ENCODE peak calls at places on chromosomes 4 and X, in six cellular contexts. One of them, this sample, is unnamed.

GRCh38 chr4:105894570-105895323 is 524 bp upstream of the NPNT start:
- DNase-seq in tibial nerve: no peak
- DNase-seq in psoas muscle: no peak
- DNase-seq in ovary: peak; percentile 23
- DNase-seq in sigmoid colon: no peak
- DNase-seq in thyroid gland: peak; percentile 86
- DNase-seq in this sample: no peak

GRCh38 chrX:42096262-42096939 is 173.0 kb upstream of the CASK start:
- DNase-seq in tibial nerve: no peak
- DNase-seq in psoas muscle: no peak
- DNase-seq in ovary: peak; percentile 24
- DNase-seq in sigmoid colon: no peak
- DNase-seq in thyroid gland: no peak
- DNase-seq in this sample: no peak

GRCh38 chr4:153143527-153144348 is 60.5 kb upstream of the TRIM2 start:
- DNase-seq in tibial nerve: no peak
- DNase-seq in psoas muscle: no peak
- DNase-seq in ovary: no peak
- DNase-seq in sigmoid colon: no peak
- DNase-seq in thyroid gland: peak; percentile 13
- DNase-seq in this sample: no peak

GRCh38 chrX:6159468-6159867 is 69.2 kb downstream of the NLGN4X start:
- DNase-seq in tibial nerve: no peak
- DNase-seq in psoas muscle: no peak
- DNase-seq in ovary: no peak
- DNase-seq in sigmoid colon: no peak
- DNase-seq in thyroid gland: no peak
- DNase-seq in this sample: no peak

GRCh38 chr4:81314196-81314896 is 99.3 kb upstream of the PRKG2 start:
- DNase-seq in tibial nerve: no peak
- DNase-seq in psoas muscle: no peak
- DNase-seq in ovary: no peak
- DNase-seq in sigmoid colon: no peak
- DNase-seq in thyroid gland: peak; percentile 90
- DNase-seq in this sample: no peak

GRCh38 chrX:40087574-40088298 is 10.0 kb downstream of the BCOR start:
- DNase-seq in tibial nerve: no peak
- DNase-seq in psoas muscle: no peak
- DNase-seq in ovary: no peak
- DNase-seq in sigmoid colon: no peak
- DNase-seq in thyroid gland: no peak
- DNase-seq in this sample: no peak

GRCh38 chrX:106802388-106803275 is at the start of gene TBC1D8B:
- DNase-seq in tibial nerve: peak; percentile 71
- DNase-seq in psoas muscle: peak; percentile 64
- DNase-seq in ovary: peak; percentile 81
- DNase-seq in sigmoid colon: peak; percentile 89
- DNase-seq in thyroid gland: peak; percentile 85
- DNase-seq in this sample: no peak

GRCh38 chrX:46433892-46434291 is 111.3 kb downstream of the ZNF674 start:
- DNase-seq in tibial nerve: no peak
- DNase-seq in psoas muscle: no peak
- DNase-seq in ovary: no peak
- DNase-seq in sigmoid colon: no peak
- DNase-seq in thyroid gland: no peak
- DNase-seq in this sample: no peak

GRCh38 chrX:149453030-149453429 is 52.1 kb downstream of the IDS start:
- DNase-seq in tibial nerve: no peak
- DNase-seq in psoas muscle: no peak
- DNase-seq in ovary: no peak
- DNase-seq in sigmoid colon: no peak
- DNase-seq in thyroid gland: no peak
- DNase-seq in this sample: no peak

GRCh38 chrX:39905475-39905889 is 192.3 kb downstream of the BCOR start:
- DNase-seq in tibial nerve: no peak
- DNase-seq in psoas muscle: no peak
- DNase-seq in ovary: peak; percentile 40
- DNase-seq in sigmoid colon: peak; percentile 80
- DNase-seq in thyroid gland: peak; percentile 64
- DNase-seq in this sample: no peak

GRCh38 chr4:60443068-60443467 is 757.1 kb upstream of the ADGRL3 start:
- DNase-seq in tibial nerve: no peak
- DNase-seq in psoas muscle: no peak
- DNase-seq in ovary: no peak
- DNase-seq in sigmoid colon: no peak
- DNase-seq in thyroid gland: no peak
- DNase-seq in this sample: no peak
- H3K36me3 ChIP-seq in tibial nerve: no peaks in the 10 kb centered on the region
- H3K36me3 ChIP-seq in psoas muscle: no peaks in the 10 kb centered on the region
- H3K36me3 ChIP-seq in ovary: no peaks in the 10 kb centered on the region
- H3K36me3 ChIP-seq in sigmoid colon: no peaks in the 10 kb centered on the region
- H3K36me3 ChIP-seq in thyroid gland: no peaks in the 10 kb centered on the region
- H3K36me3 ChIP-seq in this sample: no peaks in the 10 kb centered on the region

GRCh38 chr4:3041192-3042142 is 32.9 kb downstream of the HTT-AS start:
- DNase-seq in tibial nerve: peak; percentile 33
- DNase-seq in psoas muscle: peak; percentile 86
- DNase-seq in ovary: peak; percentile 50
- DNase-seq in sigmoid colon: peak; percentile 83
- DNase-seq in thyroid gland: peak; percentile 59
- DNase-seq in this sample: peak; percentile 65

GRCh38 chr4:3039706-3040366 is 34.5 kb downstream of the HTT-AS start:
- DNase-seq in tibial nerve: no peak
- DNase-seq in psoas muscle: no peak
- DNase-seq in ovary: no peak
- DNase-seq in sigmoid colon: no peak
- DNase-seq in thyroid gland: no peak
- DNase-seq in this sample: no peak

GRCh38 chr4:3037957-3038451 is 36.3 kb downstream of the HTT-AS start:
- DNase-seq in tibial nerve: no peak
- DNase-seq in psoas muscle: peak; percentile 58
- DNase-seq in ovary: peak; percentile 50
- DNase-seq in sigmoid colon: no peak
- DNase-seq in thyroid gland: no peak
- DNase-seq in this sample: no peak

GRCh38 chr4:3042226-3042625 is 32.1 kb downstream of the HTT-AS start:
- DNase-seq in tibial nerve: no peak
- DNase-seq in psoas muscle: no peak
- DNase-seq in ovary: no peak
- DNase-seq in sigmoid colon: no peak
- DNase-seq in thyroid gland: no peak
- DNase-seq in this sample: no peak

GRCh38 chr4:3040447-3041191 is 33.7 kb downstream of the HTT-AS start:
- DNase-seq in tibial nerve: no peak
- DNase-seq in psoas muscle: no peak
- DNase-seq in ovary: no peak
- DNase-seq in sigmoid colon: no peak
- DNase-seq in thyroid gland: no peak
- DNase-seq in this sample: no peak
- H3K27ac ChIP-seq in tibial nerve: no peak overlapping the region
- H3K27ac ChIP-seq in psoas muscle: peak overlapping the region; percentile 81
- H3K27ac ChIP-seq in ovary: no peak overlapping the region
- H3K27ac ChIP-seq in sigmoid colon: peak overlapping the region; percentile 73
- H3K27ac ChIP-seq in thyroid gland: no peak overlapping the region
- H3K27ac ChIP-seq in this sample: no peak overlapping the region

GRCh38 chrX:154059729-154060245 is 37.7 kb downstream of the MECP2 start:
- DNase-seq in tibial nerve: no peak
- DNase-seq in psoas muscle: no peak
- DNase-seq in ovary: no peak
- DNase-seq in sigmoid colon: peak; percentile 27
- DNase-seq in thyroid gland: no peak
- DNase-seq in this sample: no peak
- H3K4me1 ChIP-seq in tibial nerve: peaks cover 81% of the 10 kb centered on the region
- H3K4me1 ChIP-seq in psoas muscle: peaks cover 28% of the 10 kb centered on the region
- H3K4me1 ChIP-seq in ovary: peaks cover 11% of the 10 kb centered on the region
- H3K4me1 ChIP-seq in sigmoid colon: no peaks in the 10 kb centered on the region
- H3K4me1 ChIP-seq in thyroid gland: peaks cover 30% of the 10 kb centered on the region
- H3K4me1 ChIP-seq in this sample: peaks cover 73% of the 10 kb centered on the region

GRCh38 chr4:145779319-145779801 is 99.4 kb downstream of the C4orf51 start:
- DNase-seq in tibial nerve: no peak
- DNase-seq in psoas muscle: no peak
- DNase-seq in ovary: no peak
- DNase-seq in sigmoid colon: no peak
- DNase-seq in thyroid gland: no peak
- DNase-seq in this sample: no peak
- H3K36me3 ChIP-seq in tibial nerve: peaks cover 14% of the 10 kb centered on the region
- H3K36me3 ChIP-seq in psoas muscle: peaks cover 2% of the 10 kb centered on the region
- H3K36me3 ChIP-seq in ovary: no peaks in the 10 kb centered on the region
- H3K36me3 ChIP-seq in sigmoid colon: no peaks in the 10 kb centered on the region
- H3K36me3 ChIP-seq in thyroid gland: peaks cover 3% of the 10 kb centered on the region
- H3K36me3 ChIP-seq in this sample: no peaks in the 10 kb centered on the region

DNA sequence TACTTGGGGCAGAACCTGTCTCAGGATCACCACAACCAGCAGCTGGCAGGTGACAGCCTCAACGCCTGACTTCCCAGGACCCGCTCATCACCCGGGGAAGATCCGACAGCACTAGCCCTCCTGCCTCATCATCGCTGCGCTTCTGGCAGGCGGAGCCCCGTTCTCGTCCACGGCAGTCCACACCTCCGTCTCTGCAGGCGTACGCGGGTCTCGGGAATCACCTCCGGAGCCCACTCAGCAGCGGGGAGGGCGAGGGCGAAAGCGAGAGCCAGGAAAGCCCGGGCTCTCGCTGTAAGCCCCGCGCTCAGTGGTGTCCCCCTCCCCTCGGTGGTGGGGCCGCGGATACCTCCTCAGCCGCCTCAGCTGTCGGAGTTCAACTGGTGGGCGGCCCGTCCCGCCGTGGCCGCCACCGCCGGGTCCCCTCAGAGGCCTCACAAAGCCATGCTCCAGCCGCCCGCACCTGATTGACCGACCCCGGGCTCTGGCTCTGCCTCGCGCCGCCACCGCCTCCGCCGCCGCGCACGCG is 518 bp upstream of the CNKSR2 start:
- DNase-seq in tibial nerve: no peak
- DNase-seq in psoas muscle: no peak
- DNase-seq in ovary: peak; percentile 26
- DNase-seq in sigmoid colon: no peak
- DNase-seq in thyroid gland: peak; percentile 0
- DNase-seq in this sample: no peak
- H3K27ac ChIP-seq in tibial nerve: peak overlapping the region; percentile 85
- H3K27ac ChIP-seq in psoas muscle: no peak overlapping the region
- H3K27ac ChIP-seq in ovary: no peak overlapping the region
- H3K27ac ChIP-seq in sigmoid colon: peak overlapping the region; percentile 72
- H3K27ac ChIP-seq in thyroid gland: no peak overlapping the region
- H3K27ac ChIP-seq in this sample: no peak overlapping the region

GRCh38 chrX:152902502-152902820 is 4.6 kb downstream of the ZNF185 start:
- DNase-seq in tibial nerve: no peak
- DNase-seq in psoas muscle: no peak
- DNase-seq in ovary: no peak
- DNase-seq in sigmoid colon: no peak
- DNase-seq in thyroid gland: no peak
- DNase-seq in this sample: no peak

GRCh38 chrX:152900937-152901445 is 3.1 kb downstream of the ZNF185 start:
- DNase-seq in tibial nerve: no peak
- DNase-seq in psoas muscle: no peak
- DNase-seq in ovary: no peak
- DNase-seq in sigmoid colon: no peak
- DNase-seq in thyroid gland: no peak
- DNase-seq in this sample: no peak

GRCh38 chrX:152899874-152900719 is 2.2 kb downstream of the ZNF185 start:
- DNase-seq in tibial nerve: no peak
- DNase-seq in psoas muscle: no peak
- DNase-seq in ovary: no peak
- DNase-seq in sigmoid colon: no peak
- DNase-seq in thyroid gland: peak; percentile 79
- DNase-seq in this sample: no peak

GRCh38 chrX:152903589-152903988 is 5.7 kb downstream of the ZNF185 start:
- DNase-seq in tibial nerve: no peak
- DNase-seq in psoas muscle: no peak
- DNase-seq in ovary: no peak
- DNase-seq in sigmoid colon: no peak
- DNase-seq in thyroid gland: no peak
- DNase-seq in this sample: no peak

DNA sequence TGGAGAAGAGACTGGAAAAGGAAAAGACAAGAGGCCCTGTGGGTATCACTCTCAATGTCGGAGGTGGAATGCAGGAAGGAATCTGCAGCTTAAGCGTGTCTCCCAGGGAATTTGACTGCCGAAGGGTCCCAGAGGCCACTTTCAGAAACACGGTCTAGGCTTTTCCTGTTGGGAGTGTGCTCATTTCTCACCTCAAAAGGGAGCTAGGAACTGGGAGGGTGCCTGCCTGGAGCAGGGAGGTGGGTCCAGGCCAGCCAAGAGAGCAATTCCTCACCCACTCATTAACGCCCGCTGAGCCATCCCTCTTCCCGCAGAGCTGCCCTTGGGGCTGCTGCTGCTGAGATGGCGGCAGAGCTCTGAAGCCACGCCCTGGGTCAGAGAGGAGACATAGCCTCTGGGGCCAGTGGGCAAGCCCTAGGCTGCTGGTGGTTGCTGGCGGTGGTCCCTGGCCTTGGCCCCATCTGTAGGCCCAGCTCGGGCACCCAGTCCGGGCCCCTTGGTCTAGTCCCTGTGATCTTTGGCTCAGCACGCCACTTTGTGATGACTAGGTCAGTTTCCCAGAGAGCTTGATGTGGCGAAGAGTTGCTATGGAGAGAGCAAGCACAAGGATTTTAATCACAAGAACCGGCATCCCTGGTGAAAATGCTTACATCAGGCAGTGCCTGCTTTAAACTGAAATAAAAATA is 4.1 kb downstream of the ZNF185 start:
- DNase-seq in tibial nerve: no peak
- DNase-seq in psoas muscle: no peak
- DNase-seq in ovary: no peak
- DNase-seq in sigmoid colon: no peak
- DNase-seq in thyroid gland: no peak
- DNase-seq in this sample: no peak
- H3K4me1 ChIP-seq in tibial nerve: peaks cover 8% of the 10 kb centered on the region
- H3K4me1 ChIP-seq in psoas muscle: no peaks in the 10 kb centered on the region
- H3K4me1 ChIP-seq in ovary: no peaks in the 10 kb centered on the region
- H3K4me1 ChIP-seq in sigmoid colon: no peaks in the 10 kb centered on the region
- H3K4me1 ChIP-seq in thyroid gland: no peaks in the 10 kb centered on the region
- H3K4me1 ChIP-seq in this sample: no peaks in the 10 kb centered on the region